ENCODE peak calls at places on chromosome 22, in four cellular contexts. A is HTR-8/SVneo, Q is GM04504, S is pancreas. N is an unnamed sample.

GRCh38 chr22:37378642-37379058 is 48.6 kb downstream of the ELFN2 start:
- DNase-seq in A (no peak), Q (no peak), S (no peak), N (no peak)

GRCh38 chr22:40603088-40603605 is 33.4 kb downstream of the MRTFA start:
- DNase-seq in A (no peak), S (no peak), Q (no peak), N (no peak)

GRCh38 chr22:24992946-24993345 is 40.4 kb downstream of the KIAA1671 start:
- DNase-seq in A (no peak), S (no peak), Q (no peak), N (no peak)

GRCh38 chr22:16959345-16959930 is 48.6 kb downstream of the GAB4 start:
- DNase-seq in S (no peak), Q (no peak), A (no peak), N (no peak)

GRCh38 chr22:48037618-48038017 is 1275.2 kb downstream of the TBC1D22A start:
- DNase-seq in A (no peak), Q (no peak), S (no peak), N (no peak)

GRCh38 chr22:47065756-47066615 is 303.5 kb downstream of the TBC1D22A start:
- DNase-seq in A (no peak), S (peak), Q (no peak), N (no peak)

GRCh38 chr22:49936018-49936972 is 17.9 kb downstream of the CRELD2 start:
- DNase-seq in S (peak), Q (peak), A (peak), N (peak)

GRCh38 chr22:29092243-29092642 is 19.4 kb downstream of the KREMEN1 start:
- DNase-seq in Q (no peak), A (no peak), S (no peak), N (no peak)

GRCh38 chr22:37904572-37905533 is 1.2 kb upstream of the MICALL1 start:
- DNase-seq in S (peak), Q (peak), A (peak), N (peak)

GRCh38 chr22:20903093-20903492 is 14.1 kb upstream of the CRKL start:
- DNase-seq in A (no peak), Q (no peak), S (no peak), N (no peak)

GRCh38 chr22:21978564-21979386 is 3.8 kb downstream of the TOP3B start:
- DNase-seq in S (no peak), A (no peak), Q (no peak), N (no peak)

GRCh38 chr22:21641417-21641794 is 696 bp upstream of the SDF2L1 start:
- DNase-seq in Q (no peak), S (peak), A (no peak), N (no peak)

GRCh38 chr22:24230911-24231656 is 13.8 kb downstream of the GGT5 start:
- DNase-seq in A (no peak), S (peak), Q (no peak), N (no peak)

GRCh38 chr22:23233746-23234408 is 53.6 kb downstream of the BCR start:
- DNase-seq in Q (no peak), S (no peak), A (peak), N (no peak)

GRCh38 chr22:47323518-47323917 is 561.1 kb downstream of the TBC1D22A start:
- DNase-seq in A (no peak), S (no peak), Q (no peak), N (no peak)

GRCh38 chr22:22345781-22346180 is 101.2 kb downstream of the VPREB1 start:
- DNase-seq in S (no peak), Q (no peak), A (no peak), N (no peak)

GRCh38 chr22:45600791-45601730 is 70.6 kb upstream of the ATXN10 start:
- DNase-seq in A (no peak), Q (no peak), S (no peak), N (no peak)

GRCh38 chr22:19325296-19325950 is 33.9 kb upstream of the CLTCL1 start:
- DNase-seq in Q (no peak), S (no peak), A (no peak), N (no peak)

GRCh38 chr22:46942816-46943783 is 180.7 kb downstream of the TBC1D22A start:
- DNase-seq in Q (no peak), S (no peak), A (no peak), N (no peak)

GRCh38 chr22:35835998-35836691 is 118.5 kb downstream of the APOL5 start:
- DNase-seq in A (peak), Q (peak), S (peak), N (peak)

GRCh38 chr22:35376728-35377472 is 4.0 kb upstream of the HMOX1 start:
- DNase-seq in S (peak), A (peak), Q (peak), N (peak)

GRCh38 chr22:25892678-25893077 is 150.7 kb downstream of the MYO18B start:
- DNase-seq in A (no peak), S (no peak), Q (no peak), N (no peak)

GRCh38 chr22:45537734-45538181 is 35.1 kb downstream of the FBLN1 start:
- DNase-seq in Q (peak), A (no peak), S (no peak), N (peak)

GRCh38 chr22:40594924-40595323 is 41.6 kb downstream of the MRTFA start:
- DNase-seq in S (no peak), A (no peak), Q (no peak), N (no peak)

GRCh38 chr22:22920104-22920654 is 32.6 kb downstream of the IGLL5 start:
- DNase-seq in Q (no peak), A (no peak), S (no peak), N (no peak)

GRCh38 chr22:48948575-48949170 is 879.0 kb downstream of the BRD1 start:
- DNase-seq in S (no peak), Q (no peak), A (no peak), N (no peak)